ENCODE peak calls at places on chromosomes 7 and 10, in five cellular contexts. F is GM12878, J is HEK293T, A is NT2/D1, K is HepG2. E is an unnamed sample.

GRCh38 chr7:918441-919113 is 35.9 kb downstream of the ADAP1 start:
- DNase-seq in A (no peak), J (no peak), F (no peak), K (no peak), E (no peak)

GRCh38 chr10:5556576-5556975 is 31.8 kb downstream of the CALML3 start:
- DNase-seq in K (no peak), F (no peak), A (no peak), J (no peak), E (no peak)

GRCh38 chr10:45817912-45818311 is 29.4 kb downstream of the AGAP4 start:
- DNase-seq in A (no peak), F (no peak), K (no peak), J (no peak), E (no peak)

GRCh38 chr7:139111147-139111546 is 1.6 kb upstream of the ZC3HAV1 start:
- DNase-seq in J (no peak), K (no peak), F (no peak), A (no peak), E (no peak)

GRCh38 chr10:22690614-22691431 is 23.6 kb downstream of the PIP4K2A start:
- DNase-seq in J (no peak), K (no peak), F (no peak), A (no peak), E (no peak)

GRCh38 chr10:121668336-121669009 is 70.2 kb upstream of the FGFR2 start:
- DNase-seq in J (peak), K (no peak), F (no peak), A (no peak), E (peak)

GRCh38 chr10:89217057-89217990 is 10.2 kb upstream of the CH25H start:
- DNase-seq in F (peak), K (peak), A (no peak), J (peak), E (no peak)

GRCh38 chr7:116565981-116566380 is 41.1 kb downstream of the CAV1 start:
- DNase-seq in A (no peak), K (no peak), J (no peak), F (no peak), E (no peak)

GRCh38 chr10:101839421-101840063 is 4.1 kb downstream of the KCNIP2 start:
- DNase-seq in F (no peak), A (no peak), K (no peak), J (peak), E (peak)

GRCh38 chr7:155995183-155995612 is 182.9 kb upstream of the SHH start:
- DNase-seq in F (no peak), J (no peak), K (no peak), A (no peak), E (no peak)

GRCh38 chr7:77878500-77878899 is 79.9 kb downstream of the PHTF2 start:
- DNase-seq in J (no peak), K (no peak), F (no peak), A (no peak), E (no peak)

GRCh38 chr7:27199820-27200760 is at the start of gene HOXA13:
- DNase-seq in K (no peak), F (no peak), A (no peak), J (peak), E (no peak)

GRCh38 chr7:149566103-149566502 is 68.5 kb upstream of the ZNF746 start:
- DNase-seq in A (no peak), F (no peak), K (no peak), J (no peak), E (no peak)

GRCh38 chr7:149569726-149570422 is 72.3 kb upstream of the ZNF746 start:
- DNase-seq in J (no peak), F (no peak), K (no peak), A (no peak), E (peak)

GRCh38 chr7:149568218-149568617 is 70.6 kb upstream of the ZNF746 start:
- DNase-seq in J (no peak), F (no peak), A (no peak), K (no peak), E (no peak)

GRCh38 chr7:149570784-149571183 is 73.2 kb upstream of the ZNF746 start:
- DNase-seq in K (no peak), J (no peak), A (no peak), F (no peak), E (no peak)

GRCh38 chr7:149569025-149569725 is 71.6 kb upstream of the ZNF746 start:
- DNase-seq in F (no peak), K (no peak), A (no peak), J (no peak), E (no peak)
- TF ChIP-seq SUZ12 in F (no peak), K (no peak), A (no peak), J (no peak), E (no peak)

GRCh38 chr10:79445708-79446450 is 455 bp upstream of the ZCCHC24 start:
- DNase-seq in F (peak), J (peak), A (peak), K (peak), E (peak)

GRCh38 chr10:79446451-79447020 is 1.1 kb upstream of the ZCCHC24 start:
- DNase-seq in F (no peak), K (no peak), A (no peak), J (peak), E (peak)

GRCh38 chr10:79444243-79445119 is 943 bp downstream of the ZCCHC24 start:
- DNase-seq in J (peak), A (no peak), K (no peak), F (no peak), E (no peak)

GRCh38 chr10:79443338-79444242 is 1.8 kb downstream of the ZCCHC24 start:
- DNase-seq in F (no peak), K (no peak), J (no peak), A (no peak), E (no peak)

GRCh38 chr10:79445217-79445707 is at the start of gene ZCCHC24:
- DNase-seq in F (no peak), A (no peak), J (peak), K (no peak), E (no peak)
- TF ChIP-seq SUZ12 in F (no peak), A (no peak), J (no peak), K (no peak), E (no peak)

GRCh38 chr10:47245731-47246350 is 54.2 kb upstream of the GDF10 start:
- DNase-seq in A (no peak), F (no peak), J (no peak), K (no peak), E (no peak)
- TF ChIP-seq SUZ12 in A (no peak), F (no peak), J (no peak), K (no peak), E (no peak)

DNA sequence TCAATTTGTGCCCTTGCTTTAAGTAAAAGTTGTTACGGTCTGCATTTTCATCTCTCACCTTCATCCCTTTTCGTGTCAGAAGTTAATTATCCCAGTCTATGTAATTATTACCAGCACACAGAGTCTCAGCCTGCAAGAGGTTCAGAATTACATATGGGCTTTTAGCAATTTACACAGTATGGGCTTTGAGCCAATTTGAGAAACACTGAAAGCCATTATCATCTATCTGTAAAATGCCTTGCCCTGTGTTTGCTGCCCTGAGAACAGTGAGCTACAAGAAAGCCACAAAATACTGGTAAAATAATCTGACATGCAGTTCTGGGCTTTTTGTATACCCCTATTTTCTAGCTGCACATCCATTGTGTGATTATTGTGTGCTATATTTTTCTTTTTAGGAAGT is 125.6 kb upstream of the STEAP4 start:
- DNase-seq in F (no peak), J (no peak), K (no peak), A (no peak), E (no peak)
- TF ChIP-seq SUZ12 in F (no peak), J (no peak), K (no peak), A (no peak), E (no peak)

GRCh38 chr10:24495666-24496065 is 228.0 kb downstream of the ARHGAP21 start:
- DNase-seq in F (no peak), J (no peak), A (no peak), K (no peak), E (no peak)
- TF ChIP-seq SUZ12 in F (no peak), J (no peak), A (no peak), K (no peak), E (no peak)

DNA sequence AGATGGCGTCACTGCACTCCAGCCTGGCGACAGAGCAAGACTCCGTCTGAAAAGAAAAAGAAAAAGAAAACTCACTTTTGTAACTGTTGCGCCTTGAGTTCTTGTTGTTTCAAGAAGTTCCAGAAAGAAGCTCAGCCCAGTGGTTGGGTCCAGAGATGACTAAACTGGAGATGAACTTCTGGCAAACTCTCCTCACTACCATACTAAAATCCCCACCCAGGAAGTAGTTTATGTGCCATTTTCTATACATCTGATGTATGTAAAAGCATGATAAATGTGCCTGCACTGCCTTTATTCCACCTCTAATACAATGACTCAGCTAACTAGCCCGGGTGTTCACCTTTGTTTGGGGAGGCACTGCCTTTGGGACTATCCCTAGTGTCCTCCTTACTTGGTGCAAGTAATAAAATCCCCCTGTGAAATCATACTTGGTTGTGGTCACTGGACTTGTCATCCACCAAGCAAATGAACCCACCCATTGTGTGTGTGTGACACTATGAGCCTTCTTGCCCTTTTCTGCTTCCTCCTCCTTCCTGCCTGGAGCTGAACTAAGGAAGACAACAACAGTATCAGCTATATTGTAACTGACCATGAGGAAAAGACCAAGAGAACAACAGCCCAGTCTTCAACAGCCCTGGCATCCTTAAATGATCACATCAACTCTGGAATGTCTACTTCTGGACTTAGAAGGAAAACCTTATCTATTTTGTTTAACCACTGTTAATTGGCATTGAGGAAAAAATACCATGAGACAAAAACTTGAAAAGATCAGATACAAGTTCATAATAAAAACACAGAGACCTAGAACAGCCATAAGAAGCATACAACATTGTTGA is 33.6 kb downstream of the JMJD1C start:
- DNase-seq in A (no peak), K (no peak), J (no peak), F (peak), E (no peak)
- TF ChIP-seq SUZ12 in A (no peak), K (no peak), J (no peak), F (no peak), E (no peak)

GRCh38 chr7:141640239-141640840 is 61.6 kb downstream of the DENND11 start:
- DNase-seq in J (no peak), F (no peak), A (no peak), K (no peak), E (no peak)
- TF ChIP-seq SUZ12 in J (no peak), F (no peak), A (no peak), K (no peak), E (no peak)

GRCh38 chr7:158805414-158805813 is 23.9 kb downstream of the ESYT2 start:
- DNase-seq in A (no peak), F (no peak), J (no peak), K (no peak), E (no peak)

GRCh38 chr7:158803226-158803944 is 25.9 kb downstream of the ESYT2 start:
- DNase-seq in F (no peak), K (no peak), J (no peak), A (no peak), E (no peak)

GRCh38 chr7:158804335-158804734 is 25.0 kb downstream of the ESYT2 start:
- DNase-seq in K (no peak), J (no peak), F (no peak), A (no peak), E (no peak)

GRCh38 chr7:158808126-158808525 is 21.2 kb downstream of the ESYT2 start:
- DNase-seq in K (no peak), F (no peak), J (no peak), A (no peak), E (peak)

GRCh38 chr7:158805937-158806336 is 23.4 kb downstream of the ESYT2 start:
- DNase-seq in J (no peak), K (no peak), A (no peak), F (no peak), E (no peak)
- TF ChIP-seq SUZ12 in J (no peak), K (no peak), A (no peak), F (no peak), E (no peak)

DNA sequence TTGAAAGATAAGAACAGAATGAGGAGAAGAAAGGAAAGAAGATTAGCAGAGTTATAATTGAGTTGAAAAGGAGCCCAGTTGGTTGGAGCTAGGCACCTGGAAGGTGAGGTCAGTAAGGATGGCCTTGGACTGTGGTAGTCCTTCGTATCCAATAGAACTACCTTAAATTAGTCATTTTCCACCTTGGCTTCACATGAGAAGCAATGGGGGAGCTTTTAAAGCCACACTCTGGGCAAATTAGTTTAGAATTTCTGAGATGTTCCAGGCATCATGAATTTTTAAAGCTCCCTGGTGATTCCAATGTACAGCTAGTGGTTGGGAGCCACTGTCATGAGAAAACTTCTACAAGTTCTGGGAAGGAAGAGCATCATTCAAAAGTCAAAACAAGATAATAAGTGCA is 27.3 kb upstream of the CYP3A5 start:
- DNase-seq in K (no peak), F (no peak), A (no peak), J (no peak), E (no peak)
- TF ChIP-seq SUZ12 in K (no peak), F (no peak), A (no peak), J (no peak), E (no peak)